ENCODE peak calls at places on chromosome 2, in eight cellular contexts. P, R, Q, V, T, O, D and G are unnamed samples.

GRCh38 chr2:209391776-209392401 is 32.0 kb upstream of the MAP2 start:
- DNase-seq in P (no peak), R (no peak), Q (no peak), V (no peak), T (no peak), O (no peak), D (no peak), G (no peak)

GRCh38 chr2:235603659-235604058 is 109.8 kb downstream of the AGAP1 start:
- DNase-seq in P (no peak), R (no peak), Q (no peak), V (no peak), T (no peak), O (no peak), D (no peak), G (no peak)

GRCh38 chr2:239946570-239947311 is 78.4 kb downstream of the NDUFA10 start:
- DNase-seq in P (peak), R (no peak), Q (peak), V (no peak), T (no peak), O (peak), D (no peak), G (no peak)

GRCh38 chr2:232214053-232214452 is 164.5 kb upstream of the ALPP start:
- DNase-seq in P (no peak), R (no peak), Q (no peak), V (no peak), T (no peak), O (no peak), D (no peak), G (no peak)

GRCh38 chr2:143426296-143426695 is 297.1 kb downstream of the ARHGAP15 start:
- DNase-seq in P (no peak), R (no peak), Q (no peak), V (no peak), T (no peak), O (no peak), D (no peak), G (no peak)

GRCh38 chr2:37912056-37912455 is 13.0 kb upstream of the RMDN2 start:
- DNase-seq in P (no peak), R (no peak), Q (no peak), V (no peak), T (no peak), O (no peak), D (no peak), G (no peak)

GRCh38 chr2:109736177-109736827 is 57.8 kb upstream of the RGPD5 start:
- DNase-seq in P (peak), R (peak), Q (peak), V (peak), T (peak), O (peak), D (no peak), G (peak)

GRCh38 chr2:207394203-207394741 is 135.5 kb upstream of the CREB1 start:
- DNase-seq in P (no peak), R (no peak), Q (no peak), V (no peak), T (no peak), O (no peak), D (no peak), G (no peak)

GRCh38 chr2:122414911-122415310 is 659.5 kb downstream of the TSN start:
- DNase-seq in P (no peak), R (no peak), Q (no peak), V (no peak), T (no peak), O (no peak), D (no peak), G (no peak)

GRCh38 chr2:201126308-201127127 is 10.6 kb downstream of the CFLAR start:
- DNase-seq in P (no peak), R (no peak), Q (no peak), V (no peak), T (peak), O (no peak), D (no peak), G (no peak)

GRCh38 chr2:137654046-137654445 is 310.2 kb upstream of the HNMT start:
- DNase-seq in P (no peak), R (no peak), Q (no peak), V (no peak), T (no peak), O (no peak), D (no peak), G (no peak)

GRCh38 chr2:113886479-113887383 is 3.2 kb upstream of the ACTR3 start:
- DNase-seq in P (peak), R (peak), Q (peak), V (peak), T (peak), O (no peak), D (no peak), G (peak)

GRCh38 chr2:3692375-3692774 is 11.0 kb upstream of the DCDC2C start:
- DNase-seq in P (no peak), R (no peak), Q (no peak), V (no peak), T (peak), O (no peak), D (peak), G (no peak)

GRCh38 chr2:71990122-71990521 is 157.5 kb downstream of the CYP26B1 start:
- DNase-seq in P (no peak), R (no peak), Q (no peak), V (no peak), T (no peak), O (no peak), D (no peak), G (peak)

GRCh38 chr2:65122313-65122712 is 7.6 kb downstream of the RAB1A start:
- DNase-seq in P (no peak), R (no peak), Q (no peak), V (no peak), T (no peak), O (no peak), D (no peak), G (no peak)

GRCh38 chr2:88690591-88691338 is 708 bp upstream of the RPIA start:
- DNase-seq in P (peak), R (no peak), Q (peak), V (peak), T (peak), O (no peak), D (peak), G (no peak)

GRCh38 chr2:100178085-100178788 is 35.8 kb upstream of the AFF3 start:
- DNase-seq in P (no peak), R (no peak), Q (peak), V (no peak), T (peak), O (no peak), D (peak), G (no peak)

GRCh38 chr2:15122915-15123314 is 438.2 kb downstream of the NBAS start:
- DNase-seq in P (no peak), R (no peak), Q (no peak), V (no peak), T (no peak), O (no peak), D (no peak), G (no peak)

GRCh38 chr2:128269358-128270305 is 49.0 kb downstream of the HS6ST1 start:
- DNase-seq in P (peak), R (no peak), Q (peak), V (no peak), T (no peak), O (peak), D (no peak), G (no peak)

GRCh38 chr2:27807476-27807875 is 36.0 kb downstream of the MRPL33 start:
- DNase-seq in P (no peak), R (peak), Q (peak), V (no peak), T (peak), O (no peak), D (no peak), G (no peak)

GRCh38 chr2:231684314-231685223 is 23.8 kb upstream of the PTMA start:
- DNase-seq in P (peak), R (no peak), Q (no peak), V (peak), T (peak), O (no peak), D (no peak), G (no peak)

GRCh38 chr2:43057026-43057741 is 169.2 kb downstream of the ZFP36L2 start:
- DNase-seq in P (peak), R (peak), Q (peak), V (no peak), T (no peak), O (peak), D (no peak), G (no peak)

GRCh38 chr2:117019357-117019756 is 795.1 kb upstream of the DDX18 start:
- DNase-seq in P (no peak), R (no peak), Q (no peak), V (no peak), T (no peak), O (no peak), D (no peak), G (no peak)

GRCh38 chr2:10007921-10008808 is 35.2 kb upstream of the KLF11 start:
- DNase-seq in P (peak), R (no peak), Q (no peak), V (peak), T (no peak), O (peak), D (no peak), G (no peak)

GRCh38 chr2:235560345-235560744 is 66.5 kb downstream of the AGAP1 start:
- DNase-seq in P (peak), R (no peak), Q (no peak), V (no peak), T (no peak), O (no peak), D (no peak), G (no peak)

GRCh38 chr2:168320267-168320666 is 72.9 kb upstream of the STK39 start:
- DNase-seq in P (no peak), R (no peak), Q (no peak), V (no peak), T (no peak), O (no peak), D (no peak), G (no peak)

GRCh38 chr2:29228276-29228675 is 113.1 kb downstream of the CLIP4 start:
- DNase-seq in P (peak), R (no peak), Q (no peak), V (no peak), T (no peak), O (no peak), D (no peak), G (no peak)

GRCh38 chr2:180144311-180144813 is 137.3 kb upstream of the CWC22 start:
- DNase-seq in P (no peak), R (no peak), Q (no peak), V (no peak), T (no peak), O (no peak), D (no peak), G (no peak)

GRCh38 chr2:11867926-11868325 is 121.5 kb downstream of the LPIN1 start:
- DNase-seq in P (peak), R (no peak), Q (no peak), V (no peak), T (no peak), O (no peak), D (no peak), G (peak)

DNA sequence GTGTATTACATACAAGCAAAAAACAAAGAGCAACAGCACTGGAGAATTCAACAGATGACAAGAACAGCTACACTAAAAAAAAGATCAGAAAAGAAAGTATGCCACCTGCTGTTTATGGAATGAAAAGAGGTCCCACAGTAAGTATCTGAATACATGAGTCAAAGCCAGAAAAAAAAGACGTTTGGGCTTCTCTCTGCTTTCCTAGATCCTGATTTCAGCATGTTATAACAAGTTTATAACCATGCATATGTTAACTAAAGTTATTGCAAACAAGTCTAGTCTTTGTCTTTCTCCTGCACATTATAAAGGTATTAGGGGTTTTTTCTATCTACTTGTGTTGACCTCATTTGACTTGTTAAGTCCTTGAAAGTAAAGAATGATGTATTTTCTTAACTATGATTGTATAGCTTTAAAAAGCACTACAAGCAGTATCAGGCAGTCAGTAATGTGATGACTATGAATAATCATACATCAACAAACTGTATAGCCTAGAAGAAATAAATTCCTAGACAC is 108.5 kb upstream of the COL5A2 start:
- DNase-seq in P (no peak), R (no peak), Q (no peak), V (no peak), T (no peak), O (no peak), D (peak), G (no peak)
- TF ChIP-seq CTCF in P (no peak), R (peak), Q (peak), V (peak), T (peak), O (peak), D (peak), G (no peak)

GRCh38 chr2:56104951-56105350 is 78.8 kb upstream of the CCDC85A start:
- DNase-seq in P (no peak), R (no peak), Q (no peak), V (no peak), T (no peak), O (no peak), D (no peak), G (no peak)
- H3K4me3 ChIP-seq in P (no peak), R (no peak), Q (no peak), V (no peak), T (no peak), O (no peak), D (no peak), G (no peak)

DNA sequence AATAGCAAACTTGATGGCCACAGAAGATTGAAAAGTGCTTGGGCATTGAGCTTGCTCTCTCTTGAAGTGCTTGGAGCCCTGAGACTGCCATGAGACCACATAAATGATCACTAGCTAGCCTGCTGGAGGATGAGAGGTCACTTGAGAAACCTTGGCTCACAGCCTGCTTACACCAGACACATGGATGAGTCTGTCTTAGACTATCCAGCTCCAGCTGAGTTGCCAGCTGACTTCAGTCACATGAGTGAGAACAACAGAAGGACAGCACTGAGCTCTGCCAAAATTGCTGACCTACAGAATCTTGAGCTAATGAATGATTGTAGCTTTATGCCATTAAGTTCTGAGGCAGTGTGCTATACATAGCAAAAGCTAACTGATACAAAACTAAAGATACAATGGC is 18.1 kb downstream of the NABP1 start:
- DNase-seq in P (no peak), R (no peak), Q (peak), V (peak), T (no peak), O (peak), D (no peak), G (no peak)
- H3K27ac ChIP-seq in P (no peak), R (no peak), Q (no peak), V (peak), T (no peak), O (no peak), D (no peak), G (no peak)

GRCh38 chr2:8986327-8986976 is 17.0 kb downstream of the MBOAT2 start:
- DNase-seq in P (no peak), R (no peak), Q (no peak), V (no peak), T (peak), O (no peak), D (no peak), G (no peak)
- TF ChIP-seq CTCF in P (no peak), R (no peak), Q (peak), V (no peak), T (peak), O (no peak), D (peak), G (no peak)

GRCh38 chr2:199468561-199469513 is 11.1 kb upstream of the SATB2 start:
- DNase-seq in P (no peak), R (no peak), Q (no peak), V (no peak), T (no peak), O (no peak), D (no peak), G (no peak)

GRCh38 chr2:199465988-199466703 is 8.4 kb upstream of the SATB2 start:
- DNase-seq in P (no peak), R (no peak), Q (no peak), V (no peak), T (no peak), O (no peak), D (no peak), G (no peak)

GRCh38 chr2:199465390-199465789 is 7.7 kb upstream of the SATB2 start:
- DNase-seq in P (no peak), R (no peak), Q (no peak), V (no peak), T (no peak), O (no peak), D (no peak), G (no peak)

GRCh38 chr2:199466704-199467461 is 9.1 kb upstream of the SATB2 start:
- DNase-seq in P (no peak), R (no peak), Q (no peak), V (no peak), T (no peak), O (no peak), D (no peak), G (no peak)

DNA sequence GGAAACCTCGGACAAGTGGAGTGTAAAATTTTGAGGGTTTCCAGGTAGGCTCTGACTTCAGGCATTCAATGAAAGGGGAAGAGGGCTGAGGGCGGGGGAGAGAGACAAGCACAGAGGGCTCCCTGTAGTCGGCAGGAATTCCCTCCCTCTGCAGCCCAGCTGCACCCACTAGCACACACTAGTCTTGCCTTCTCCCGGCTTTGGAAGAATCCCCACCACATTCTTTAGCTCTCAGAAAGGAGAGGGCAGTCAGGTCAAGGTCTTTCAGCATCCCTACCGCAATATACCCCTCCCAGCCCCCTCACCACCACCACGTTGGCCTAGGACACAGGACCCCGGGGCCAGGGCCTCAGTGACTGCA is 9.7 kb upstream of the SATB2 start:
- DNase-seq in P (no peak), R (no peak), Q (no peak), V (no peak), T (no peak), O (no peak), D (no peak), G (no peak)
- H3K4me3 ChIP-seq in P (no peak), R (no peak), Q (no peak), V (no peak), T (no peak), O (no peak), D (no peak), G (no peak)

GRCh38 chr2:73999881-74000597 is 15.3 kb downstream of the TET3 start:
- DNase-seq in P (peak), R (peak), Q (no peak), V (no peak), T (no peak), O (peak), D (no peak), G (no peak)
- H3K27ac ChIP-seq in P (no peak), R (no peak), Q (no peak), V (no peak), T (no peak), O (no peak), D (peak), G (no peak)

DNA sequence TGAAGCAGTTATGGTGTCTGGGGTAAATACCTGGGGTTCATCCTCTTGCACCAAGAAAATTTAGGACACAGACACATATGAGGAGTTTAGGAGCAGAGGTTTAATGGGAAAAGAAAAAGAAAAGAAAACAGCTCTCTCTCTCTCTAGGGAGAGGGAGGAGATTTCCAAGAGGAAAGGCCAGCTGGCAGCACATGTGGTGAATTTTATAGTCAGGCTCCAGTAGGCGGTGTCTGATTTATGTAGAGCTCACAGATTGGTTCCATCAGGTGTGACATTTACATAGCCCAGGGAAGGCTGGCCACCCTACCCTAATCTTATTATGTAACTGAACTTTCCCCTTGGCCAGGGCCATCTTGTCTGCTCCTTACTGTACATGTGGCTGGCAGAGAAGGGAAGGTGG is 297.5 kb upstream of the RGPD4 start:
- DNase-seq in P (no peak), R (no peak), Q (no peak), V (no peak), T (no peak), O (no peak), D (no peak), G (no peak)
- TF ChIP-seq CTCF in P (no peak), R (no peak), Q (no peak), V (no peak), T (no peak), O (no peak), D (no peak), G (no peak)

GRCh38 chr2:48467637-48468036 is 62.3 kb upstream of the STON1 start:
- DNase-seq in P (no peak), R (no peak), Q (no peak), V (no peak), T (no peak), O (no peak), D (no peak), G (no peak)

GRCh38 chr2:48474599-48475298 is 55.2 kb upstream of the STON1 start:
- DNase-seq in P (no peak), R (no peak), Q (no peak), V (no peak), T (no peak), O (no peak), D (no peak), G (no peak)

GRCh38 chr2:48469731-48470130 is 60.2 kb upstream of the STON1 start:
- DNase-seq in P (no peak), R (no peak), Q (no peak), V (no peak), T (no peak), O (no peak), D (no peak), G (no peak)

GRCh38 chr2:48471048-48471474 is 58.9 kb upstream of the STON1 start:
- DNase-seq in P (no peak), R (peak), Q (no peak), V (no peak), T (no peak), O (no peak), D (peak), G (no peak)
- H3K4me3 ChIP-seq in P (no peak), R (no peak), Q (no peak), V (no peak), T (no peak), O (no peak), D (no peak), G (no peak)

GRCh38 chr2:150477347-150477746 is 10.1 kb downstream of the RND3 start:
- DNase-seq in P (no peak), R (no peak), Q (no peak), V (no peak), T (no peak), O (no peak), D (no peak), G (no peak)
- H3K27ac ChIP-seq in P (peak), R (no peak), Q (peak), V (peak), T (no peak), O (peak), D (peak), G (peak)